ENCODE peak calls at places on chromosomes 11 and 22, in eight cellular contexts. V is right atrium auricular region, N is GM23338, S is H9, Y is A549, O is IMR-90, F is cardiac muscle cell, Q is left ventricle myocardium inferior. J is an unnamed sample.
A peak's percentile ranks its signal among the peaks of the same experiment; 100 is the strongest.

GRCh38 chr22:36197601-36198146 is 3.9 kb downstream of the APOL4 start:
- DNase-seq in V (no peak), O (no peak), Q (no peak), N (peak; percentile 42), F (no peak), S (no peak), Y (no peak), J (no peak)

GRCh38 chr11:122002047-122002446 is 114.0 kb downstream of the BLID start:
- DNase-seq in S (no peak), F (no peak), O (no peak), N (no peak), Y (no peak), V (no peak), Q (no peak), J (no peak)

GRCh38 chr22:26949193-26949592 is 291.8 kb downstream of the MIAT start:
- DNase-seq in F (peak; percentile 50), Q (no peak), O (peak; percentile 19), N (peak; percentile 44), Y (no peak), V (no peak), S (no peak), J (no peak)

GRCh38 chr11:65124480-65125196 is 2.5 kb downstream of the MRPL49 start:
- DNase-seq in Y (no peak), F (no peak), N (no peak), O (no peak), S (no peak), V (no peak), Q (no peak), J (no peak)

GRCh38 chr11:133579165-133580031 is 47.1 kb upstream of the OPCML start:
- DNase-seq in F (no peak), O (no peak), V (no peak), Q (no peak), N (peak; percentile 69), S (peak; percentile 66), Y (no peak), J (no peak)

GRCh38 chr22:31682751-31683150 is 20.7 kb upstream of the PISD start:
- DNase-seq in O (no peak), S (no peak), N (no peak), Q (no peak), Y (no peak), F (no peak), V (no peak), J (no peak)

GRCh38 chr11:2445107-2445947 is 519 bp downstream of the KCNQ1 start:
- DNase-seq in N (peak; percentile 47), Q (no peak), O (no peak), F (no peak), V (no peak), S (no peak), Y (no peak), J (no peak)

GRCh38 chr11:128467610-128468041 is 119.7 kb downstream of the ETS1 start:
- DNase-seq in F (peak; percentile 78), Y (peak; percentile 75), O (peak; percentile 100), S (no peak), V (peak; percentile 86), Q (no peak), N (no peak), J (peak; percentile 60)

GRCh38 chr11:62604460-62605130 is 2.9 kb upstream of the MTA2 start:
- DNase-seq in S (peak; percentile 57), O (no peak), V (no peak), Q (no peak), Y (peak; percentile 31), F (no peak), N (peak; percentile 67), J (no peak)

GRCh38 chr22:39654959-39655579 is 84.5 kb downstream of the CACNA1I start:
- DNase-seq in O (no peak), Y (peak; percentile 19), Q (no peak), F (no peak), N (peak; percentile 46), S (peak; percentile 62), V (no peak), J (no peak)

GRCh38 chr11:68043029-68043348 is 4.2 kb downstream of the TCIRG1 start:
- DNase-seq in O (no peak), Q (no peak), Y (no peak), N (no peak), S (no peak), F (no peak), V (no peak), J (no peak)

GRCh38 chr11:86931965-86932332 is 23.2 kb downstream of the FZD4 start:
- DNase-seq in Y (peak; percentile 15), N (no peak), O (peak; percentile 62), V (no peak), S (no peak), F (peak; percentile 42), Q (no peak), J (no peak)

GRCh38 chr11:61883327-61883726 is 8.0 kb downstream of the FADS3 start:
- DNase-seq in N (no peak), S (no peak), Y (no peak), O (no peak), V (no peak), Q (no peak), F (no peak), J (no peak)

GRCh38 chr11:96303067-96303466 is 39.9 kb downstream of the MAML2 start:
- DNase-seq in V (no peak), N (no peak), Q (no peak), S (no peak), O (peak; percentile 87), Y (peak; percentile 29), F (peak; percentile 84), J (no peak)

GRCh38 chr11:60905551-60906113 is 753 bp downstream of the PRPF19 start:
- DNase-seq in N (peak; percentile 11), O (peak; percentile 78), S (no peak), Q (no peak), F (peak; percentile 29), V (no peak), Y (no peak), J (no peak)

GRCh38 chr11:62033191-62034044 is 66.0 kb upstream of the FTH1 start:
- DNase-seq in Y (no peak), F (no peak), N (no peak), V (no peak), Q (no peak), O (no peak), S (no peak), J (no peak)

GRCh38 chr11:109914809-109915653 is 178.2 kb upstream of the ZC3H12C start:
- DNase-seq in Y (no peak), V (no peak), O (peak; percentile 20), Q (no peak), F (peak; percentile 25), N (no peak), S (no peak), J (peak; percentile 3)

GRCh38 chr11:118979434-118979833 is 7.9 kb downstream of the FOXR1 start:
- DNase-seq in N (peak; percentile 66), V (no peak), Y (no peak), O (no peak), Q (no peak), S (peak; percentile 49), F (no peak), J (no peak)

GRCh38 chr11:89495951-89496350 is 4.8 kb upstream of the NOX4 start:
- DNase-seq in N (no peak), S (no peak), O (peak; percentile 93), Q (peak; percentile 13), V (peak; percentile 69), Y (peak; percentile 37), F (peak; percentile 62), J (peak; percentile 8)

DNA sequence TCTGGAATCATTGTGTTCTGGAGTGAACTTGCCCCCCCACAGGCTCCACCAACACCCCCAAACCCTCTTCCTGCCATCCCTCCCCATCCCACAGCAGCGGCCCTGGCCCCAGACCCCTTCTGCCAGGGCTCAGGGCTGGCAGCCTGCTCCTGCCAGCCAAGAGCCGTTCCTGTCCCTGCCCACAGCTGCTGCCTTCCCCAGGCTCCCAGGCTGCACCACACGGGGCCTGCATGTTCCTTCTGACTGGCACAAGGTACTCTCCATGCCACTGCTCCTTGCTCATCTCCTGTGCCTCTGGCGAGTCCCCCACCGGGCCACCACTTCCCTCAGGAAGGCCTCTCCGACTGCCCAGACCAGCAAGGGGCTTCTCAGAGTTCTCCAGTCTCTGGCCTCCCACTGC is 4.9 kb downstream of the GP1BB start:
- DNase-seq in N (no peak), F (no peak), S (no peak), Y (no peak), Q (no peak), V (no peak), O (no peak), J (no peak)
- H3K27ac ChIP-seq in N (no peak overlapping the region), F (no peak overlapping the region), S (no peak overlapping the region), Y (no peak overlapping the region), Q (no peak overlapping the region), V (no peak overlapping the region), O (no peak overlapping the region), J (no peak overlapping the region)

GRCh38 chr11:113090716-113091577 is 129.7 kb downstream of the NCAM1 start:
- DNase-seq in V (no peak), O (no peak), N (no peak), Q (no peak), Y (no peak), S (no peak), F (no peak), J (no peak)
- H3K27ac ChIP-seq in V (no peak overlapping the region), O (no peak overlapping the region), N (no peak overlapping the region), Q (peak overlapping the region; percentile 50), Y (no peak overlapping the region), S (no peak overlapping the region), F (no peak overlapping the region), J (no peak overlapping the region)

GRCh38 chr11:22192289-22192641 is 620 bp upstream of the ANO5 start:
- DNase-seq in V (no peak), O (no peak), N (peak; percentile 84), Y (peak; percentile 60), F (no peak), Q (peak; percentile 10), S (peak; percentile 75), J (no peak)
- H3K27ac ChIP-seq in V (peak overlapping the region; percentile 83), O (no peak overlapping the region), N (peak overlapping the region; percentile 53), Y (peak overlapping the region; percentile 94), F (peak overlapping the region; percentile 73), Q (peak overlapping the region; percentile 86), S (no peak overlapping the region), J (no peak overlapping the region)

GRCh38 chr11:6583584-6583983 is 19.8 kb downstream of the RRP8 start:
- DNase-seq in Y (no peak), Q (no peak), F (no peak), V (no peak), O (no peak), S (no peak), N (no peak), J (no peak)

GRCh38 chr11:6584528-6584927 is 18.9 kb downstream of the RRP8 start:
- DNase-seq in Y (no peak), N (no peak), Q (no peak), O (no peak), F (no peak), V (no peak), S (no peak), J (no peak)

GRCh38 chr11:6586434-6587359 is 16.7 kb downstream of the RRP8 start:
- DNase-seq in N (no peak), Q (no peak), Y (no peak), S (peak; percentile 77), F (peak; percentile 62), V (no peak), O (no peak), J (no peak)

GRCh38 chr11:6587360-6587953 is 16.0 kb downstream of the RRP8 start:
- DNase-seq in N (no peak), Y (no peak), Q (peak; percentile 56), F (no peak), O (no peak), S (no peak), V (no peak), J (no peak)

DNA sequence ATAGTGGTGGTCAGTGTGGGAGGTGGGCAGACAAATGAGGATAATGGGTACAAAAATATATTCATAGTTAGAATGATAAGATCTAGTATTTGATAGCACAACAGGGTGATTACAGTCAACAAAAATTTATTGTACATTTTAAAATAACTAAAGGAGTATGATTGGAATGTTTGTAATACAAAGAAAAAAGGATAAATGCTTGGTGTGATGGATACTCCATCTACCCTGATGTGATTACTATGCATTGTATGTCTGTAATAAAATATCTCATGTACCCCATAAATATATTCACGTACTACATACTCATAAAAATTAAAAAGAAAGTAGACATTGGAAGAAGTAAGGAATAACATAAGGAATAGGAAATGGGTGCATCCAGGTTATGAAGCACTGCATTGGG is 15.4 kb downstream of the RRP8 start:
- DNase-seq in O (no peak), Y (no peak), N (no peak), S (no peak), F (no peak), Q (no peak), V (no peak), J (no peak)
- H3K27ac ChIP-seq in O (no peak overlapping the region), Y (no peak overlapping the region), N (no peak overlapping the region), S (no peak overlapping the region), F (no peak overlapping the region), Q (peak overlapping the region; percentile 52), V (no peak overlapping the region), J (no peak overlapping the region)

J was measured in epithelial cell of prostate.